ENCODE peak calls at places on chromosomes 2 and 18, in nine cellular contexts. S, H, G, V, P, D, K, A and C are unnamed samples.

GRCh38 chr2:74516070-74516633 is 1.9 kb downstream of the TLX2 start:
- DNase-seq in H (no peak), A (peak), V (peak), S (peak), K (no peak), G (no peak), D (no peak), P (peak), C (peak)

GRCh38 chr2:174376967-174377366 is 18.6 kb upstream of the SCRN3 start:
- DNase-seq in D (no peak), H (no peak), K (no peak), V (no peak), G (peak), A (no peak), S (no peak), P (peak), C (peak)

GRCh38 chr2:181393472-181393871 is 63.7 kb upstream of the ITGA4 start:
- DNase-seq in K (no peak), V (no peak), G (peak), S (no peak), A (peak), D (no peak), H (no peak), P (peak), C (peak)

GRCh38 chr18:23529597-23529996 is 26.3 kb downstream of the RMC1 start:
- DNase-seq in H (no peak), S (no peak), V (no peak), P (peak), D (no peak), K (no peak), G (peak), A (peak), C (peak)

GRCh38 chr2:241940329-241940728 is 70.8 kb downstream of the RTP5 start:
- DNase-seq in S (no peak), D (no peak), H (no peak), G (peak), P (no peak), V (no peak), A (no peak), K (no peak), C (peak)

GRCh38 chr18:42860011-42860410 is 255.5 kb downstream of the RIT2 start:
- DNase-seq in S (no peak), A (no peak), K (no peak), V (no peak), D (no peak), G (no peak), H (no peak), P (no peak), C (no peak)

GRCh38 chr2:36425771-36426340 is 70.3 kb downstream of the CRIM1 start:
- DNase-seq in K (no peak), V (no peak), H (no peak), A (no peak), S (no peak), D (no peak), G (no peak), P (no peak), C (no peak)

GRCh38 chr2:28352104-28352503 is 40.6 kb upstream of the FOSL2 start:
- DNase-seq in S (no peak), V (no peak), K (no peak), D (no peak), G (no peak), A (no peak), P (no peak), H (no peak), C (no peak)

GRCh38 chr18:6729247-6730091 is at the start of gene ARHGAP28:
- DNase-seq in A (peak), V (peak), H (peak), G (peak), D (peak), P (peak), K (peak), S (peak), C (peak)

GRCh38 chr2:69594341-69594740 is 49.2 kb downstream of the AAK1 start:
- DNase-seq in G (no peak), A (no peak), P (peak), V (no peak), S (no peak), K (no peak), D (no peak), H (no peak), C (no peak)

GRCh38 chr18:13558132-13558531 is 168.2 kb downstream of the FAM210A start:
- DNase-seq in S (peak), A (peak), G (peak), D (no peak), P (peak), K (no peak), V (peak), H (no peak), C (peak)

GRCh38 chr18:46950064-46950656 is 32.8 kb downstream of the KATNAL2 start:
- DNase-seq in S (no peak), P (no peak), V (no peak), H (no peak), A (peak), K (no peak), G (no peak), D (no peak), C (peak)

GRCh38 chr2:189439342-189439741 is 1.9 kb upstream of the WDR75 start:
- DNase-seq in K (no peak), P (no peak), D (no peak), H (no peak), V (no peak), A (no peak), S (no peak), G (no peak), C (peak)

GRCh38 chr2:186042207-186043028 is 303.8 kb downstream of the FSIP2 start:
- DNase-seq in P (no peak), D (no peak), A (no peak), V (no peak), K (no peak), S (no peak), H (no peak), G (no peak), C (no peak)

GRCh38 chr2:157246212-157247067 is 11.1 kb upstream of the GALNT5 start:
- DNase-seq in H (no peak), K (no peak), G (no peak), A (no peak), P (peak), D (no peak), S (no peak), V (no peak), C (no peak)

GRCh38 chr2:241136661-241137260 is 12.5 kb downstream of the PASK start:
- DNase-seq in H (no peak), K (no peak), S (no peak), D (peak), P (no peak), V (no peak), G (no peak), A (no peak), C (no peak)

GRCh38 chr2:134282638-134283400 is 28.9 kb downstream of the MGAT5 start:
- DNase-seq in K (no peak), P (no peak), V (no peak), A (no peak), G (no peak), H (no peak), D (no peak), S (no peak), C (no peak)

GRCh38 chr2:33810046-33810835 is 211.1 kb upstream of the FAM98A start:
- DNase-seq in K (no peak), H (no peak), D (no peak), P (no peak), S (no peak), A (no peak), G (no peak), V (no peak), C (no peak)

GRCh38 chr18:75041586-75041985 is 167.4 kb downstream of the PTGR3 start:
- DNase-seq in H (no peak), G (no peak), D (no peak), V (no peak), A (peak), K (no peak), S (no peak), P (peak), C (peak)

GRCh38 chr18:78986018-78986481 is 6.4 kb downstream of the SALL3 start:
- DNase-seq in H (no peak), A (peak), D (no peak), S (no peak), P (no peak), V (no peak), G (peak), K (no peak), C (peak)

GRCh38 chr2:154455871-154456270 is 242.6 kb upstream of the KCNJ3 start:
- DNase-seq in A (peak), G (no peak), V (no peak), H (no peak), S (no peak), P (no peak), D (no peak), K (no peak), C (no peak)

GRCh38 chr2:76197842-76198448 is 487.2 kb upstream of the GCFC2 start:
- DNase-seq in D (no peak), V (peak), S (peak), G (peak), H (peak), A (peak), K (peak), P (peak), C (peak)

GRCh38 chr18:48216639-48217280 is 192.4 kb downstream of the ZBTB7C start:
- DNase-seq in A (no peak), G (no peak), P (no peak), S (peak), H (no peak), K (peak), V (no peak), D (no peak), C (no peak)

GRCh38 chr18:12258719-12259705 is 4.9 kb downstream of the CIDEA start:
- DNase-seq in P (no peak), A (no peak), H (no peak), K (no peak), V (no peak), G (no peak), D (no peak), S (no peak), C (no peak)

GRCh38 chr18:23141022-23141999 is 6.0 kb downstream of the CABLES1 start:
- DNase-seq in V (peak), P (no peak), S (peak), G (no peak), H (no peak), A (no peak), D (no peak), K (peak), C (peak)

GRCh38 chr2:160842286-160842685 is 317.9 kb upstream of the TANK start:
- DNase-seq in V (no peak), A (no peak), D (no peak), S (no peak), G (no peak), K (no peak), P (no peak), H (no peak), C (no peak)

GRCh38 chr2:241943961-241944575 is 74.5 kb downstream of the RTP5 start:
- DNase-seq in P (no peak), G (no peak), A (no peak), H (no peak), K (peak), D (peak), V (no peak), S (no peak), C (no peak)

GRCh38 chr2:60602388-60602787 is 48.9 kb upstream of the BCL11A start:
- DNase-seq in D (no peak), G (no peak), V (no peak), K (no peak), S (no peak), H (no peak), P (no peak), A (no peak), C (no peak)

GRCh38 chr2:114127372-114127771 is 237.5 kb downstream of the ACTR3 start:
- DNase-seq in G (no peak), K (no peak), P (peak), V (no peak), A (no peak), H (no peak), S (no peak), D (no peak), C (no peak)

GRCh38 chr2:84427235-84428138 is 31.6 kb downstream of the SUCLG1 start:
- DNase-seq in K (no peak), A (no peak), D (no peak), H (no peak), G (no peak), P (peak), S (no peak), V (no peak), C (no peak)

GRCh38 chr2:3633982-3634630 is 23.9 kb upstream of the ALLC start:
- DNase-seq in P (no peak), K (no peak), H (no peak), V (no peak), S (no peak), D (peak), A (no peak), G (no peak), C (no peak)

GRCh38 chr2:132267372-132267771 is 105.6 kb upstream of the ANKRD30BL start:
- DNase-seq in G (no peak), V (no peak), S (no peak), H (no peak), P (no peak), K (no peak), D (no peak), A (peak), C (no peak)

GRCh38 chr2:72103690-72104089 is 44.0 kb downstream of the CYP26B1 start:
- DNase-seq in H (no peak), A (no peak), S (no peak), V (no peak), K (no peak), D (peak), G (no peak), P (no peak), C (no peak)

GRCh38 chr2:72098935-72099334 is 48.7 kb downstream of the CYP26B1 start:
- DNase-seq in K (no peak), D (no peak), V (no peak), S (no peak), G (no peak), P (no peak), A (no peak), H (peak), C (no peak)

GRCh38 chr2:72106978-72107377 is 40.7 kb downstream of the CYP26B1 start:
- DNase-seq in D (no peak), G (no peak), K (no peak), P (no peak), A (no peak), H (no peak), S (no peak), V (no peak), C (no peak)

GRCh38 chr2:72104821-72105588 is 42.7 kb downstream of the CYP26B1 start:
- DNase-seq in H (peak), G (no peak), D (peak), S (no peak), P (no peak), K (no peak), V (no peak), A (no peak), C (no peak)

DNA sequence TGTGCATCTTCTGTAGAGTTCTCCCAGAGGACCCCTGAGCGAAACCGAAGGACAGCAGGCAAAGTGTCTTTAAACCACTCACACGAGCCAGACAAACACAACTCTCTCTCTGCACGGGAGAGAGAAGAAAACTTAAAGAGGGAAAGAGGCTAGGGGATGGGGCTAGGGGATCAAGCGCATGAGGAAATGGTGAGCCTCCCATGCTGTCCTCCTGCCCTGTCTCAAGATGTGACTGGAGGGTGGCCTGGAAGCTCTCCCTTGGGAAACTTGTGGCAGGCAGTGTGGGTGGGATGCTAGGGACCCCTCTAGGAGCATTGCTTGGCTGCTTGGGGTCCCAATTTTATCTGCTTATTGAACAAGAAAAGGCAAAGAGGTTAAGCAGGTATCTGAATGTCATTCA is 44.5 kb downstream of the CYP26B1 start:
- DNase-seq in V (no peak), K (no peak), S (no peak), H (peak), G (no peak), A (no peak), D (no peak), P (no peak), C (no peak)
- TF ChIP-seq POLR2A in V (no peak), K (no peak), S (no peak), H (no peak), G (no peak), A (no peak), D (no peak), P (no peak), C (no peak)

GRCh38 chr2:43226955-43227829 is 786 bp upstream of the ZFP36L2 start:
- DNase-seq in S (peak), H (peak), A (peak), V (peak), D (peak), P (peak), G (peak), K (peak), C (peak)

GRCh38 chr2:43225788-43226557 is 433 bp downstream of the ZFP36L2 start:
- DNase-seq in H (no peak), G (peak), P (peak), S (peak), K (peak), A (peak), V (peak), D (peak), C (peak)

GRCh38 chr2:43227830-43228280 is 1.4 kb upstream of the ZFP36L2 start:
- DNase-seq in P (peak), S (no peak), H (no peak), G (no peak), D (no peak), A (no peak), V (no peak), K (no peak), C (no peak)

GRCh38 chr2:43225093-43225787 is 1.2 kb downstream of the ZFP36L2 start:
- DNase-seq in P (peak), K (peak), V (peak), A (peak), S (peak), H (no peak), G (peak), D (peak), C (peak)

GRCh38 chr2:43226558-43226954 is at the start of gene ZFP36L2:
- DNase-seq in A (peak), V (peak), P (peak), G (peak), K (peak), D (peak), H (peak), S (peak), C (peak)
- TF ChIP-seq POLR2A in A (peak), V (peak), P (peak), G (peak), K (peak), D (peak), H (peak), S (peak), C (peak)

GRCh38 chr2:233848276-233848675 is 6.1 kb downstream of the HJURP start:
- DNase-seq in K (no peak), H (no peak), P (no peak), S (no peak), G (no peak), D (no peak), A (no peak), V (no peak), C (no peak)
- TF ChIP-seq POLR2A in K (no peak), H (no peak), P (no peak), S (no peak), G (no peak), D (no peak), A (no peak), V (no peak), C (peak)

GRCh38 chr2:26772064-26773001 is 8.2 kb downstream of the SLC35F6 start:
- DNase-seq in P (peak), A (peak), K (peak), H (peak), V (peak), G (peak), D (peak), S (peak), C (peak)
- TF ChIP-seq POLR2A in P (no peak), A (no peak), K (no peak), H (no peak), V (peak), G (no peak), D (peak), S (peak), C (peak)

GRCh38 chr2:217905395-217905794 is 97.4 kb downstream of the TNS1 start:
- DNase-seq in P (no peak), K (peak), V (no peak), A (no peak), G (no peak), S (peak), H (peak), D (peak), C (no peak)
- TF ChIP-seq POLR2A in P (no peak), K (peak), V (peak), A (no peak), G (no peak), S (peak), H (no peak), D (peak), C (peak)

DNA sequence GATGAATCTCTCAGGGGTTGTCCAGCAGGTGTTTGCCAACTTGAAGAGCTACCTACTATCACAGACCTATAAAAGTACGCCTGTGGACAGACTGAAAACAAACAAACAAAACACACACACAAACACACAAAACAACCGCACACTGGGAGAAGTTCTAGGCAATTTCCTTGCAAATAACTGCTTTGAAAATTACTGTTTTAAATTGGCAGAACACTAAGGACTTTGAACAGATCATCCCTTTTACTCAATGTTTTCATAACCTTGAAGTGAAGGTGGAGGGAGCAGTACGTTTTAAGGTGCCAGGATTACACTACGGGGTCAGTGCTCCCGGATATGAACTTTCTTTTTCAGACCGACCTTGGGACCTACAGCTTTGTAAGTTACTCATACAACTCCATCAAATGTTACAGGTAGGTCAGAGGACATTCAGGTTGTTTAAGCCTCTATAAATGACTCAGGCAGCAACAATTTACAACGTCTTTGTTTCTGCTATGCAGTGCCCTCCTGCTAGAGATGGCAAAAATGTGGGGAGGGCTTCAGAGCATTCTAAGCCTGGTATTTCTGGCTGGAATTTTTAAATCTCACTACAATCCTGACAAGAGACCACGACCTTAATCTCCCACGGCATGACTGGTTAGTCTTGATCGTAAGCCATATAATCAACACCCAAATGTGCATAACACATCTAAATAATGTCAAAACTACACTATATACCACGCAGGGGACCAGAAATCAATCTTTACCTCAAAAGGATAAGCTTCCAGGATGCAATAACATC is 1.4 kb upstream of the SLC20A1 start:
- DNase-seq in K (no peak), P (no peak), S (no peak), G (no peak), V (peak), D (peak), H (no peak), A (no peak), C (no peak)
- TF ChIP-seq POLR2A in K (no peak), P (no peak), S (no peak), G (no peak), V (no peak), D (no peak), H (no peak), A (no peak), C (no peak)